ENCODE peak calls at places on chromosomes 1 and 21, in ten cellular contexts. D is PC-9, W is mammary epithelial cell, E is colonic mucosa, V is caudate nucleus, L is HEK293T, A is A549, J is GM13976, S is activated T-cell treated with anti-CD3 and anti-CD28 coated beads for 4 hours, P is nephron progenitor cell. I is an unnamed sample.

GRCh38 chr1:240706150-240706904 is 94.4 kb upstream of the GREM2 start:
- DNase-seq in D (no peak), W (no peak), E (no peak), V (no peak), L (no peak), A (no peak), J (no peak), S (no peak), P (no peak), I (no peak)

GRCh38 chr1:212124891-212125582 is 89.5 kb downstream of the DTL start:
- DNase-seq in D (no peak), W (peak; percentile 23), E (peak; percentile 79), V (no peak), L (no peak), A (no peak), J (no peak), S (no peak), P (no peak), I (no peak)

GRCh38 chr1:225657462-225657989 is 4.6 kb upstream of the ENAH start:
- DNase-seq in D (peak; percentile 82), W (peak; percentile 78), E (no peak), V (peak; percentile 19), L (no peak), A (peak; percentile 65), J (no peak), S (no peak), P (no peak), I (no peak)

GRCh38 chr1:206734499-206735142 is 36.0 kb upstream of the IL19 start:
- DNase-seq in D (no peak), W (no peak), E (peak; percentile 75), V (no peak), L (peak; percentile 76), A (peak; percentile 43), J (peak; percentile 80), S (peak; percentile 81), P (peak; percentile 84), I (no peak)

GRCh38 chr1:21289700-21290545 is at the start of gene ECE1:
- DNase-seq in D (no peak), W (no peak), E (peak; percentile 64), V (no peak), L (peak; percentile 63), A (peak; percentile 42), J (peak; percentile 62), S (no peak), P (peak; percentile 76), I (no peak)

GRCh38 chr1:145891143-145891542 is 5.5 kb upstream of the ANKRD35 start:
- DNase-seq in D (peak; percentile 92), W (peak; percentile 72), E (no peak), V (no peak), L (no peak), A (no peak), J (no peak), S (no peak), P (no peak), I (no peak)

GRCh38 chr1:115838805-115839705 is 1.9 kb downstream of the NHLH2 start:
- DNase-seq in D (no peak), W (peak; percentile 60), E (peak; percentile 33), V (no peak), L (peak; percentile 66), A (no peak), J (peak; percentile 51), S (no peak), P (peak; percentile 67), I (no peak)

GRCh38 chr1:162147760-162148159 is 78.3 kb downstream of the NOS1AP start:
- DNase-seq in D (no peak), W (no peak), E (no peak), V (no peak), L (no peak), A (no peak), J (no peak), S (no peak), P (no peak), I (no peak)

GRCh38 chr1:216750031-216750627 is 26.9 kb upstream of the ESRRG start:
- DNase-seq in D (no peak), W (peak; percentile 45), E (peak; percentile 20), V (peak; percentile 36), L (peak; percentile 59), A (peak; percentile 36), J (no peak), S (no peak), P (peak; percentile 31), I (no peak)

GRCh38 chr1:31183927-31184554 is 55.6 kb downstream of the NKAIN1 start:
- DNase-seq in D (no peak), W (no peak), E (peak; percentile 49), V (no peak), L (peak; percentile 83), A (peak; percentile 40), J (peak; percentile 69), S (no peak), P (peak; percentile 74), I (no peak)

GRCh38 chr1:187759934-187760333 is 931.2 kb downstream of the PLA2G4A start:
- DNase-seq in D (no peak), W (no peak), E (no peak), V (no peak), L (no peak), A (no peak), J (no peak), S (no peak), P (no peak), I (no peak)

GRCh38 chr1:91080650-91081049 is 58.8 kb upstream of the ZNF644 start:
- DNase-seq in D (no peak), W (peak; percentile 8), E (no peak), V (no peak), L (no peak), A (no peak), J (no peak), S (no peak), P (no peak), I (no peak)

GRCh38 chr1:78491311-78492071 is 717 bp downstream of the PTGFR start:
- DNase-seq in D (no peak), W (peak; percentile 36), E (peak; percentile 20), V (no peak), L (peak; percentile 46), A (no peak), J (no peak), S (no peak), P (peak; percentile 49), I (peak; percentile 67)

GRCh38 chr1:98327151-98327918 is 334.2 kb upstream of the SNX7 start:
- DNase-seq in D (peak; percentile 11), W (no peak), E (no peak), V (no peak), L (no peak), A (no peak), J (no peak), S (no peak), P (no peak), I (no peak)

GRCh38 chr1:195481293-195481692 is 1126.9 kb downstream of the KCNT2 start:
- DNase-seq in D (no peak), W (no peak), E (no peak), V (no peak), L (no peak), A (no peak), J (no peak), S (no peak), P (no peak), I (no peak)

GRCh38 chr1:111399792-111400610 is 27.5 kb downstream of the OVGP1 start:
- DNase-seq in D (peak; percentile 46), W (peak; percentile 23), E (peak; percentile 62), V (no peak), L (peak; percentile 58), A (peak; percentile 33), J (peak; percentile 37), S (peak; percentile 43), P (peak; percentile 54), I (peak; percentile 63)

GRCh38 chr1:209354840-209355165 is 228.7 kb upstream of the CAMK1G start:
- DNase-seq in D (no peak), W (no peak), E (no peak), V (no peak), L (no peak), A (no peak), J (no peak), S (no peak), P (no peak), I (no peak)

GRCh38 chr1:41365772-41366427 is 4.7 kb downstream of the FOXO6 start:
- DNase-seq in D (no peak), W (no peak), E (peak; percentile 29), V (peak; percentile 19), L (no peak), A (no peak), J (peak; percentile 82), S (no peak), P (no peak), I (no peak)

GRCh38 chr1:202967684-202968281 is 726 bp upstream of the CYB5R1 start:
- DNase-seq in D (no peak), W (no peak), E (peak; percentile 31), V (no peak), L (no peak), A (no peak), J (peak; percentile 40), S (no peak), P (no peak), I (no peak)

GRCh38 chr1:161019767-161020572 is 982 bp downstream of the F11R start:
- DNase-seq in D (no peak), W (peak; percentile 95), E (no peak), V (no peak), L (no peak), A (no peak), J (peak; percentile 40), S (no peak), P (no peak), I (no peak)

GRCh38 chr21:17775431-17776126 is 43.6 kb downstream of the C21orf91 start:
- DNase-seq in D (no peak), W (no peak), E (no peak), V (no peak), L (no peak), A (no peak), J (peak; percentile 30), S (no peak), P (no peak), I (no peak)

GRCh38 chr1:231929311-231929710 is 302.7 kb downstream of the DISC1 start:
- DNase-seq in D (no peak), W (peak; percentile 96), E (no peak), V (no peak), L (no peak), A (no peak), J (no peak), S (no peak), P (no peak), I (no peak)

GRCh38 chr1:172778461-172779455 is 119.9 kb downstream of the FASLG start:
- DNase-seq in D (no peak), W (no peak), E (no peak), V (no peak), L (peak; percentile 26), A (no peak), J (peak; percentile 18), S (no peak), P (no peak), I (no peak)

GRCh38 chr1:37176269-37176668 is 142.0 kb upstream of the GRIK3 start:
- DNase-seq in D (no peak), W (no peak), E (no peak), V (no peak), L (no peak), A (no peak), J (no peak), S (no peak), P (no peak), I (no peak)

GRCh38 chr1:167722152-167722869 is 529 bp downstream of the MPZL1 start:
- DNase-seq in D (no peak), W (peak; percentile 68), E (peak; percentile 67), V (no peak), L (peak; percentile 53), A (peak; percentile 41), J (no peak), S (no peak), P (peak; percentile 72), I (no peak)

GRCh38 chr1:205317311-205317917 is 4.1 kb downstream of the NUAK2 start:
- DNase-seq in D (peak; percentile 76), W (peak; percentile 68), E (peak; percentile 96), V (no peak), L (no peak), A (peak; percentile 82), J (no peak), S (no peak), P (no peak), I (peak; percentile 72)

GRCh38 chr21:44059710-44060109 is 47.5 kb upstream of the PWP2 start:
- DNase-seq in D (no peak), W (no peak), E (no peak), V (no peak), L (no peak), A (no peak), J (no peak), S (no peak), P (no peak), I (no peak)

I was measured in tibial artery.